ENCODE peak calls at places on chromosome 21, in eight cellular contexts. U, M, Y, O, D, K, L and F are unnamed samples.

GRCh38 chr21:43767980-43768867 is 7.9 kb downstream of the CSTB start:
- DNase-seq in U (peak; percentile 64), M (no peak), Y (no peak), O (no peak), D (no peak), K (peak; percentile 48), L (no peak), F (peak; percentile 57)

GRCh38 chr21:17231771-17232170 is 281.1 kb upstream of the CXADR start:
- DNase-seq in U (no peak), M (no peak), Y (no peak), O (no peak), D (peak; percentile 52), K (no peak), L (no peak), F (no peak)

GRCh38 chr21:18493420-18493819 is 89.8 kb upstream of the TMPRSS15 start:
- DNase-seq in U (no peak), M (no peak), Y (no peak), O (no peak), D (no peak), K (no peak), L (no peak), F (no peak)

GRCh38 chr21:36171327-36171726 is 14.7 kb downstream of the DOP1B start:
- DNase-seq in U (no peak), M (no peak), Y (no peak), O (no peak), D (no peak), K (no peak), L (no peak), F (no peak)

GRCh38 chr21:29372063-29372802 is 73.5 kb downstream of the BACH1 start:
- DNase-seq in U (peak; percentile 63), M (peak; percentile 59), Y (peak; percentile 77), O (no peak), D (peak; percentile 74), K (no peak), L (peak; percentile 76), F (peak; percentile 77)

GRCh38 chr21:44899768-44900558 is 20.7 kb downstream of the ITGB2 start:
- DNase-seq in U (no peak), M (no peak), Y (no peak), O (no peak), D (no peak), K (no peak), L (no peak), F (no peak)

GRCh38 chr21:43269981-43270670 is 101.3 kb downstream of the CRYAA start:
- DNase-seq in U (no peak), M (no peak), Y (no peak), O (no peak), D (no peak), K (no peak), L (no peak), F (no peak)

GRCh38 chr21:17045214-17045835 is 467.5 kb upstream of the CXADR start:
- DNase-seq in U (no peak), M (no peak), Y (no peak), O (no peak), D (no peak), K (no peak), L (no peak), F (peak; percentile 8)

GRCh38 chr21:25568230-25568629 is 39.1 kb downstream of the MRPL39 start:
- DNase-seq in U (peak; percentile 16), M (no peak), Y (no peak), O (no peak), D (peak; percentile 25), K (no peak), L (no peak), F (peak; percentile 2)

GRCh38 chr21:44985441-44986401 is 45.9 kb downstream of the SLX9 start:
- DNase-seq in U (peak; percentile 8), M (no peak), Y (no peak), O (no peak), D (peak; percentile 12), K (no peak), L (no peak), F (no peak)

GRCh38 chr21:17726047-17726446 is 93.1 kb downstream of the C21orf91 start:
- DNase-seq in U (no peak), M (no peak), Y (no peak), O (no peak), D (no peak), K (no peak), L (no peak), F (peak; percentile 4)

GRCh38 chr21:45104560-45104959 is 30.2 kb downstream of the ADARB1 start:
- DNase-seq in U (peak; percentile 51), M (no peak), Y (no peak), O (peak; percentile 65), D (no peak), K (no peak), L (peak; percentile 61), F (no peak)

GRCh38 chr21:28099296-28099695 is 893.4 kb downstream of the LTN1 start:
- DNase-seq in U (peak; percentile 15), M (no peak), Y (no peak), O (no peak), D (peak; percentile 36), K (no peak), L (no peak), F (no peak)

GRCh38 chr21:45069711-45070110 is 4.7 kb upstream of the ADARB1 start:
- DNase-seq in U (no peak), M (no peak), Y (no peak), O (peak; percentile 27), D (no peak), K (no peak), L (no peak), F (no peak)

GRCh38 chr21:23541571-23541970 is 2065.7 kb downstream of the MRPL39 start:
- DNase-seq in U (no peak), M (no peak), Y (no peak), O (no peak), D (no peak), K (no peak), L (no peak), F (no peak)

GRCh38 chr21:40215941-40216340 is 348.7 kb downstream of the PCP4 start:
- DNase-seq in U (no peak), M (no peak), Y (no peak), O (no peak), D (no peak), K (no peak), L (peak; percentile 54), F (no peak)

GRCh38 chr21:43366656-43367055 is 60.3 kb downstream of the SIK1 start:
- DNase-seq in U (no peak), M (no peak), Y (no peak), O (no peak), D (no peak), K (no peak), L (no peak), F (no peak)

GRCh38 chr21:44485254-44485793 is 30.0 kb downstream of the LRRC3 start:
- DNase-seq in U (no peak), M (no peak), Y (no peak), O (no peak), D (no peak), K (no peak), L (no peak), F (no peak)

GRCh38 chr21:28089599-28090421 is 902.9 kb downstream of the LTN1 start:
- DNase-seq in U (no peak), M (no peak), Y (no peak), O (no peak), D (no peak), K (no peak), L (no peak), F (no peak)

GRCh38 chr21:36211660-36212512 is 55.3 kb downstream of the DOP1B start:
- DNase-seq in U (no peak), M (no peak), Y (no peak), O (no peak), D (no peak), K (no peak), L (no peak), F (peak; percentile 25)

DNA sequence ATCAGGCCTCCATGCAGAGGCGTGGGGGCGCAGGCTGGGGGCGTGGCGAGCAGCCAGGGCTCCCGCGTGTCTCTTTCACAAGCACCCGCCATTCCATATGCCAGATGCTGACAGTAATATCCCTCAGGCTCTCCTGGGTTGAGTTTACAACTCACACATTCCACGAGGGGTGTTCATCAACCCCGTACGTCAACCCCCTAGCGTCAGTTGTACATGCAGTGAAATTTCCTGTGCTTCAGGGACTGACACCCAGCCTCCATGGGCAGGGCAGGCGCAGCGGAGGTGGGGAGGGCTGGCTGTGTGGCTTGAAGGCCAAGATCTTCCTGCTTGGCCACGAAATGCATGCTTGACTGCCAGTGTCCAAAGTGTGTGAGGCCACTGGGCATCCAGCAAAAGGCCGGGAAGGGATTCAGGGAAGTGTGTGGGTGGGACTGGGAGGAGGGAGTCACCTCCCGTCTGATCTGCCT is 33.6 kb downstream of the CLIC6 start:
- DNase-seq in U (no peak), M (no peak), Y (peak; percentile 97), O (no peak), D (peak; percentile 23), K (no peak), L (no peak), F (no peak)
- TF ChIP-seq POLR2A in U (no peak), M (no peak), Y (no peak), O (no peak), D (no peak), K (no peak), L (no peak), F (no peak)

DNA sequence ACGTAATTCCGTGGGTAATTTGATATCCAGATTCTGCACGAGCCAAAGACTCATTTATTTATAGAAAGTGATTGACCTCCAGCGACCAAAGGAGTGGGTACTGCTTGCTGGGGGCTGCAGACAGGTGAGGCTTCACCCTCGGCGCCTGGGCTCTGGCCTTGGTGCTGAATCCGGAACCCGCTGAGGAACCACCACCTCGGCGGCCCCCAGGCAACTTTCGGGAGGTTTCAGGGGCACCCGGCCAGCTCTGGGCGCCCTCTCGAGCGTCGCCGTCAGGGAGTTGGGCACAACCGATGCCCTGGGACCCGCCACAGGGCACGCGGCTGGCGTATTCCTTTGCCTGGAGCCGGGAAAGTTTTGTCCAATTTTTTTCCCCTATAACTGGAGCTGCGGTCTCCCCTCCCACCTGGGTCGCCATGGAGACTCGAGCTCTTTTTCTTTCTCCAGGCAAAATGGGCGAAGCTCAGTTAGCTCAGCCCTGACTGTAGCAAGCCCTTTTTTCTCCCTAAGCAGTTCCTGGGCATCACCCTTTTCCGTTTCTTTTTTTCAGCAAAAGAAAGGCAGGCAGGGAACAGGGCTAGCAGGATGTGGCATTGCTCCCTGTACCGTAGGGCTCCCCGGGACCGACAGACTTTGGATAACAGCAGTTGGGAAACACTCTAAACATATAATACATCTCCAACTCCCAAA is 1.9 kb downstream of the KCNJ6 start:
- DNase-seq in U (peak; percentile 17), M (no peak), Y (no peak), O (no peak), D (no peak), K (no peak), L (no peak), F (peak; percentile 3)
- H3K4me3 ChIP-seq in U (no peak overlapping the region), M (no peak overlapping the region), Y (no peak overlapping the region), O (no peak overlapping the region), D (no peak overlapping the region), K (no peak overlapping the region), L (no peak overlapping the region), F (no peak overlapping the region)

GRCh38 chr21:46131721-46132651 is 23.4 kb downstream of the FTCD start:
- DNase-seq in U (no peak), M (no peak), Y (no peak), O (no peak), D (no peak), K (no peak), L (no peak), F (no peak)
- TF ChIP-seq POLR2A in U (no peak), M (no peak), Y (no peak), O (no peak), D (no peak), K (no peak), L (no peak), F (no peak)

DNA sequence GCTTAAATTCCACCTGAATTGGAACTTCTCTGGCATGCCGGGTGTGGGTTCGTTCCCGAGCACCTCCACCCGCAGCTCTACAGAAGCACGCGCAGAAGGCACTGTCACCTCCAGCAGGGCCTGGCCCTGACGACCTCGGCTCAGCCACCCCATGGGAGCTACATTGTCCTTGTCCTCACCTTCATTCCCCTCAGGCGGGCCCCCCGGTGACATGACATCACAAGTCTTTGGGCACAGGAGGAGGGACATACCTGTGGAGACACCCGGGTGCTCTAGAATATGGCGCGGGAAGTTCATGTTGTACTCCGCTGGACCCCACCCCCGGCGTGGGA is 37.4 kb downstream of the UMODL1 start:
- DNase-seq in U (no peak), M (no peak), Y (no peak), O (no peak), D (no peak), K (no peak), L (no peak), F (no peak)
- H3K4me3 ChIP-seq in U (no peak overlapping the region), M (no peak overlapping the region), Y (no peak overlapping the region), O (peak overlapping the region; percentile 37), D (no peak overlapping the region), K (no peak overlapping the region), L (no peak overlapping the region), F (no peak overlapping the region)